ENCODE peak calls at places on chromosomes 11 and 22, in seven cellular contexts. One of them, this sample, is unnamed.

GRCh38 chr11:35641206-35641885 is 21.2 kb upstream of the TRIM44 start:
- DNase-seq in neural progenitor cell: peak
- DNase-seq in neural crest cell: no peak
- DNase-seq in GM12865: no peak
- DNase-seq in activated B cell treated with CpG ODN at 0.5 μM for 24 hours: no peak
- DNase-seq in IMR-90: no peak
- DNase-seq in astrocyte of the cerebellum: no peak
- DNase-seq in this sample: no peak

GRCh38 chr11:57368106-57368826 is 12.7 kb downstream of the PRG3 start:
- DNase-seq in GM12865: no peak
- DNase-seq in neural progenitor cell: no peak
- DNase-seq in neural crest cell: no peak
- DNase-seq in astrocyte of the cerebellum: no peak
- DNase-seq in activated B cell treated with CpG ODN at 0.5 μM for 24 hours: no peak
- DNase-seq in IMR-90: no peak
- DNase-seq in this sample: no peak

GRCh38 chr11:47161134-47161854 is 15.4 kb downstream of the ARFGAP2 start:
- DNase-seq in GM12865: peak
- DNase-seq in neural progenitor cell: peak
- DNase-seq in neural crest cell: peak
- DNase-seq in IMR-90: peak
- DNase-seq in astrocyte of the cerebellum: peak
- DNase-seq in activated B cell treated with CpG ODN at 0.5 μM for 24 hours: peak
- DNase-seq in this sample: peak

GRCh38 chr11:85464283-85464682 is 162.9 kb downstream of the DLG2 start:
- DNase-seq in IMR-90: no peak
- DNase-seq in neural crest cell: no peak
- DNase-seq in neural progenitor cell: peak
- DNase-seq in astrocyte of the cerebellum: no peak
- DNase-seq in GM12865: no peak
- DNase-seq in activated B cell treated with CpG ODN at 0.5 μM for 24 hours: no peak
- DNase-seq in this sample: no peak

GRCh38 chr11:113137735-113138529 is 176.5 kb upstream of the TTC12 start:
- DNase-seq in neural crest cell: no peak
- DNase-seq in GM12865: no peak
- DNase-seq in IMR-90: no peak
- DNase-seq in neural progenitor cell: no peak
- DNase-seq in astrocyte of the cerebellum: no peak
- DNase-seq in activated B cell treated with CpG ODN at 0.5 μM for 24 hours: no peak
- DNase-seq in this sample: no peak

GRCh38 chr11:128394436-128395089 is 192.8 kb downstream of the ETS1 start:
- DNase-seq in IMR-90: peak
- DNase-seq in neural crest cell: no peak
- DNase-seq in neural progenitor cell: no peak
- DNase-seq in astrocyte of the cerebellum: no peak
- DNase-seq in activated B cell treated with CpG ODN at 0.5 μM for 24 hours: no peak
- DNase-seq in GM12865: no peak
- DNase-seq in this sample: no peak

GRCh38 chr11:25613899-25614298 is 718.0 kb upstream of the ANO3 start:
- DNase-seq in IMR-90: no peak
- DNase-seq in activated B cell treated with CpG ODN at 0.5 μM for 24 hours: no peak
- DNase-seq in neural crest cell: no peak
- DNase-seq in GM12865: no peak
- DNase-seq in astrocyte of the cerebellum: no peak
- DNase-seq in neural progenitor cell: no peak
- DNase-seq in this sample: no peak

GRCh38 chr11:17563248-17563647 is 16.2 kb downstream of the OTOG start:
- DNase-seq in GM12865: no peak
- DNase-seq in neural crest cell: no peak
- DNase-seq in IMR-90: no peak
- DNase-seq in astrocyte of the cerebellum: no peak
- DNase-seq in neural progenitor cell: peak
- DNase-seq in activated B cell treated with CpG ODN at 0.5 μM for 24 hours: peak
- DNase-seq in this sample: no peak

GRCh38 chr11:27507561-27508322 is 1.2 kb upstream of the LIN7C start:
- DNase-seq in IMR-90: no peak
- DNase-seq in neural progenitor cell: no peak
- DNase-seq in activated B cell treated with CpG ODN at 0.5 μM for 24 hours: no peak
- DNase-seq in astrocyte of the cerebellum: no peak
- DNase-seq in neural crest cell: no peak
- DNase-seq in GM12865: no peak
- DNase-seq in this sample: no peak

GRCh38 chr22:43376765-43377485 is 33.8 kb upstream of the SCUBE1 start:
- DNase-seq in neural crest cell: no peak
- DNase-seq in GM12865: peak
- DNase-seq in neural progenitor cell: no peak
- DNase-seq in activated B cell treated with CpG ODN at 0.5 μM for 24 hours: no peak
- DNase-seq in IMR-90: no peak
- DNase-seq in astrocyte of the cerebellum: no peak
- DNase-seq in this sample: no peak

GRCh38 chr11:43576834-43577521 is 103.6 kb upstream of the HSD17B12 start:
- DNase-seq in astrocyte of the cerebellum: peak
- DNase-seq in neural progenitor cell: peak
- DNase-seq in GM12865: peak
- DNase-seq in neural crest cell: peak
- DNase-seq in activated B cell treated with CpG ODN at 0.5 μM for 24 hours: no peak
- DNase-seq in IMR-90: peak
- DNase-seq in this sample: no peak
- TF ChIP-seq CTCF in astrocyte of the cerebellum: peak
- TF ChIP-seq CTCF in neural progenitor cell: peak
- TF ChIP-seq CTCF in GM12865: peak
- TF ChIP-seq CTCF in neural crest cell: peak
- TF ChIP-seq CTCF in activated B cell treated with CpG ODN at 0.5 μM for 24 hours: no peak
- TF ChIP-seq CTCF in IMR-90: peak
- TF ChIP-seq CTCF in this sample: peak

GRCh38 chr11:126793596-126793995 is 207.0 kb downstream of the KIRREL3 start:
- DNase-seq in activated B cell treated with CpG ODN at 0.5 μM for 24 hours: no peak
- DNase-seq in IMR-90: no peak
- DNase-seq in astrocyte of the cerebellum: no peak
- DNase-seq in GM12865: no peak
- DNase-seq in neural progenitor cell: no peak
- DNase-seq in neural crest cell: no peak
- DNase-seq in this sample: no peak
- TF ChIP-seq CTCF in activated B cell treated with CpG ODN at 0.5 μM for 24 hours: no peak
- TF ChIP-seq CTCF in IMR-90: no peak
- TF ChIP-seq CTCF in astrocyte of the cerebellum: no peak
- TF ChIP-seq CTCF in GM12865: no peak
- TF ChIP-seq CTCF in neural progenitor cell: no peak
- TF ChIP-seq CTCF in neural crest cell: no peak
- TF ChIP-seq CTCF in this sample: no peak

DNA sequence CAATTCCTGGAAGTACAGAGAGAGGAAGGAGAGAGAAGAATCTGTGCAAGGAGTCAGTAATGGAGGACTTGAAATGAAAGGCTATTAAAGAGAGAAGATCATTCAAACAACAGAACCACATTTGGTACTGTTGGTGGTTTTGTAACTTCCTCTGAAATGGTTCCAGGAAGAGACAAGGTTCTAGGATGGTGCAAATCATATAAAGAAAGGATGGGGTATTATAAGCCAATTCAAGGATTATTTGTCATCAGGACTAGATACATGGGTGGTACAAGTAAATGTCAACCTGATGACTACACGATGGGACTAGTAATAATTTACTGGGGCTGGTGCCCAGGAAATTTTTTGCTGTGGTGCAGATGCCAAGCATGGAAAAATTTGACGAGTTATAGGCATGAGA is 28.9 kb upstream of the TMA7B start:
- DNase-seq in activated B cell treated with CpG ODN at 0.5 μM for 24 hours: no peak
- DNase-seq in IMR-90: no peak
- DNase-seq in neural crest cell: no peak
- DNase-seq in GM12865: no peak
- DNase-seq in neural progenitor cell: no peak
- DNase-seq in astrocyte of the cerebellum: no peak
- DNase-seq in this sample: no peak
- TF ChIP-seq CTCF in activated B cell treated with CpG ODN at 0.5 μM for 24 hours: no peak
- TF ChIP-seq CTCF in IMR-90: no peak
- TF ChIP-seq CTCF in neural crest cell: no peak
- TF ChIP-seq CTCF in GM12865: no peak
- TF ChIP-seq CTCF in neural progenitor cell: no peak
- TF ChIP-seq CTCF in astrocyte of the cerebellum: no peak
- TF ChIP-seq CTCF in this sample: no peak

GRCh38 chr11:135008412-135008811 is 596.4 kb upstream of the B3GAT1 start:
- DNase-seq in neural progenitor cell: no peak
- DNase-seq in activated B cell treated with CpG ODN at 0.5 μM for 24 hours: no peak
- DNase-seq in GM12865: no peak
- DNase-seq in neural crest cell: no peak
- DNase-seq in astrocyte of the cerebellum: no peak
- DNase-seq in IMR-90: no peak
- DNase-seq in this sample: no peak
- TF ChIP-seq CTCF in neural progenitor cell: no peak
- TF ChIP-seq CTCF in activated B cell treated with CpG ODN at 0.5 μM for 24 hours: no peak
- TF ChIP-seq CTCF in GM12865: no peak
- TF ChIP-seq CTCF in neural crest cell: no peak
- TF ChIP-seq CTCF in astrocyte of the cerebellum: no peak
- TF ChIP-seq CTCF in IMR-90: no peak
- TF ChIP-seq CTCF in this sample: no peak

DNA sequence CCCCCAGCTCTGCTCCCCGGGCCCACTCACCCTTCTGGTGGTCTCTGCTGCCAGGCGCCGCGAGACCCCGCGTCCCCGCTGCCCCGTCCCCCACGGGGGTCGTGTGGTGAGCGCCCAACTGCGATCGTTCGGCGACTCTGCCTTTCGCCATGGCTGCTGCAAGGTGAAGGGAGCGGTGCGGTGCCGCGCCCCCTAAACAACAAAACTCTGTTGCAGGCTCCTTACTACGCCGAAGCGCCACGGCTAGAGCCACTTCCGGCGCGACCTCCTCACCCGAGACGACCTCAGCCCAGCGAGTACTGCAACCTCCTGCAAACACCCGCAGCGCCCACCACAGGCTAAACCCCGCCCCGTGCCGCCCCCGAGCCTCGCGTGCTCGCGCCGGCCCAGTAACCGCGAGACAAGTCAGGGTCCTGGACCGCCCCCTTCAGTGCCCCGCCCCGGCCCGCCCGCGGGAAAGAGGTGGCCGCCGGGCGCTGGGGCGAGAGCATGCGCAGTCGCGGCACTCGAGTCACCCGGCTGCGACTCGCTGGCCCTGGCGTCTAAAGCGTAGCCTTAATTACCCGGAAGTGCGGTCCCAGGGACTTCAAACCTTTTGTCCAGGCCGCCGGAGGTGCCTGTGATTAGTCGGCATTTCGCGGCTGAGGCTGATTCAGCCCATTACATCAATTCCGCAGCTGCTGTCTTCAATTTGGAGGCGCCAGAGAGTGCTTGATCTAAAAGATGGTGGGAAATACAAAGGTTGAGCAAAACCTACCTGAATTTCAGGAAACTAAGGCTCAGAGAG is at the start of gene TMEM41B:
- DNase-seq in neural progenitor cell: peak
- DNase-seq in activated B cell treated with CpG ODN at 0.5 μM for 24 hours: peak
- DNase-seq in IMR-90: peak
- DNase-seq in neural crest cell: peak
- DNase-seq in astrocyte of the cerebellum: peak
- DNase-seq in GM12865: peak
- DNase-seq in this sample: peak
- TF ChIP-seq CTCF in neural progenitor cell: no peak
- TF ChIP-seq CTCF in activated B cell treated with CpG ODN at 0.5 μM for 24 hours: no peak
- TF ChIP-seq CTCF in IMR-90: peak
- TF ChIP-seq CTCF in neural crest cell: peak
- TF ChIP-seq CTCF in astrocyte of the cerebellum: peak
- TF ChIP-seq CTCF in GM12865: no peak
- TF ChIP-seq CTCF in this sample: peak

DNA sequence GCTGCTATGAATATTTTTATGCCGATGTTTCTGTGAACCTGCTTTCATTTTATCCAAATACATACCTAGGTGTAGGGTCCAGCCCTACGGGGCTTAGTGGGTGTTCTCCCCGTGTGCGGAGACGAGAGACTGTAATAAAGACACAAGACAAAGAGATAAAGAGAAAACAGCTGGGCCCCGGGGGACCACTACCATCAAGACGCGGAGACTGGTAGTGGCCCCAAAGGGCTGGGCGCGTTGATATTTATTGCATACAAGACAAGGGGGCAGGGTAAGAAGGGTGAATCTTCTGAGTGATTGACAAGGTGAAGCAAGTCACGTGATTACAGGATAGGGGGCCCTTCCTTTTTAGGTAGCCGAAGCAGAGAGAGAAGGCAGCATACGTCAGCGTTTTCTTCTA is 920.1 kb downstream of the BRD1 start:
- DNase-seq in GM12865: no peak
- DNase-seq in activated B cell treated with CpG ODN at 0.5 μM for 24 hours: no peak
- DNase-seq in neural progenitor cell: no peak
- DNase-seq in IMR-90: no peak
- DNase-seq in neural crest cell: no peak
- DNase-seq in astrocyte of the cerebellum: no peak
- DNase-seq in this sample: no peak
- TF ChIP-seq CTCF in GM12865: no peak
- TF ChIP-seq CTCF in activated B cell treated with CpG ODN at 0.5 μM for 24 hours: no peak
- TF ChIP-seq CTCF in neural progenitor cell: no peak
- TF ChIP-seq CTCF in IMR-90: no peak
- TF ChIP-seq CTCF in neural crest cell: no peak
- TF ChIP-seq CTCF in astrocyte of the cerebellum: no peak
- TF ChIP-seq CTCF in this sample: no peak

GRCh38 chr11:67274768-67275605 is 8.7 kb downstream of the GRK2 start:
- DNase-seq in astrocyte of the cerebellum: no peak
- DNase-seq in activated B cell treated with CpG ODN at 0.5 μM for 24 hours: peak
- DNase-seq in IMR-90: no peak
- DNase-seq in neural crest cell: no peak
- DNase-seq in neural progenitor cell: no peak
- DNase-seq in GM12865: no peak
- DNase-seq in this sample: no peak

GRCh38 chr11:67275606-67276409 is 9.5 kb downstream of the GRK2 start:
- DNase-seq in neural progenitor cell: no peak
- DNase-seq in GM12865: no peak
- DNase-seq in astrocyte of the cerebellum: no peak
- DNase-seq in IMR-90: no peak
- DNase-seq in neural crest cell: no peak
- DNase-seq in activated B cell treated with CpG ODN at 0.5 μM for 24 hours: peak
- DNase-seq in this sample: no peak

GRCh38 chr11:67277231-67277961 is 11.1 kb downstream of the GRK2 start:
- DNase-seq in IMR-90: peak
- DNase-seq in activated B cell treated with CpG ODN at 0.5 μM for 24 hours: peak
- DNase-seq in astrocyte of the cerebellum: no peak
- DNase-seq in GM12865: peak
- DNase-seq in neural crest cell: no peak
- DNase-seq in neural progenitor cell: peak
- DNase-seq in this sample: no peak

GRCh38 chr11:67278135-67278938 is 10.8 kb upstream of the ANKRD13D start:
- DNase-seq in GM12865: no peak
- DNase-seq in IMR-90: no peak
- DNase-seq in neural crest cell: no peak
- DNase-seq in neural progenitor cell: no peak
- DNase-seq in astrocyte of the cerebellum: no peak
- DNase-seq in activated B cell treated with CpG ODN at 0.5 μM for 24 hours: no peak
- DNase-seq in this sample: no peak

DNA sequence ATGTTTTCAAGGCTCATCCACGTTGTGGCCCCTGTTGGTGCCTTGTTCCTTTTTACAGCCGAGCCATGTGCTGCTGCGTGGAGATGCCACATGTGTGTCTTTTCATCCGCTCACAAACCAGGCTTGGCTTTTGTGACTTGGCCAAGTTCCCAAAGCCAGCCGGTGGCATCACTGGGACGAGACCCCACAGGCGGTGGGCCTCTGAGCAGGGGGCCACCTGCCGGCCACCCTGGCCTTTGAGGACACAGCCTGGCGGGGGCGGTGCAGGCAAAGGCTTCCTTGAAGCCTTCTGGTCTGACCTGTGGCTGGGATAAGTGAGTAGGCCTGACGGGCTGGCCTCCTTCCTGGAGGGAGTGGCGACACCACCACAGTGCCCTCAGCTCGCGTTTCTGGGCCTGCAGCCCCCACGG is 10.6 kb downstream of the GRK2 start:
- DNase-seq in GM12865: peak
- DNase-seq in neural progenitor cell: peak
- DNase-seq in IMR-90: peak
- DNase-seq in astrocyte of the cerebellum: no peak
- DNase-seq in neural crest cell: no peak
- DNase-seq in activated B cell treated with CpG ODN at 0.5 μM for 24 hours: no peak
- DNase-seq in this sample: no peak
- TF ChIP-seq CTCF in GM12865: peak
- TF ChIP-seq CTCF in neural progenitor cell: peak
- TF ChIP-seq CTCF in IMR-90: peak
- TF ChIP-seq CTCF in astrocyte of the cerebellum: peak
- TF ChIP-seq CTCF in neural crest cell: no peak
- TF ChIP-seq CTCF in activated B cell treated with CpG ODN at 0.5 μM for 24 hours: no peak
- TF ChIP-seq CTCF in this sample: no peak